ENCODE peak calls at places on chromosomes 1 and 21, in seven cellular contexts. S is EL; Y is naive thymus-derived CD8-positive, alpha-beta T cell; N is CD4-positive, alpha-beta memory T cell; E is GM12865; K is cardiac septum; G is NCI-H226. L is an unnamed sample.

GRCh38 chr21:36155603-36156338 is 853 bp upstream of the DOP1B start:
- DNase-seq in Y (no peak), N (peak), S (no peak), E (peak), K (no peak), G (no peak), L (peak)

GRCh38 chr1:24709748-24710416 is 35.4 kb upstream of the CLIC4 start:
- DNase-seq in Y (no peak), E (no peak), K (no peak), N (peak), G (no peak), S (no peak), L (no peak)

GRCh38 chr1:15997637-15998280 is 6.3 kb upstream of the SRARP start:
- DNase-seq in G (no peak), N (no peak), K (no peak), E (no peak), Y (no peak), S (no peak), L (peak)

GRCh38 chr1:20440785-20441200 is 45.2 kb downstream of the CAMK2N1 start:
- DNase-seq in K (peak), N (peak), G (peak), E (peak), S (peak), Y (no peak), L (peak)

GRCh38 chr1:181090653-181091126 is 2.2 kb downstream of the IER5 start:
- DNase-seq in N (peak), K (no peak), E (peak), Y (no peak), G (no peak), S (peak), L (peak)

GRCh38 chr1:235391879-235392278 is 24.7 kb downstream of the TBCE start:
- DNase-seq in N (no peak), E (no peak), K (no peak), Y (no peak), G (no peak), S (peak), L (peak)

GRCh38 chr1:91781916-91782622 is 103.9 kb downstream of the TGFBR3 start:
- DNase-seq in S (no peak), K (no peak), N (no peak), E (no peak), Y (no peak), G (no peak), L (no peak)

GRCh38 chr1:27992271-27992670 is 32.5 kb downstream of the XKR8 start:
- DNase-seq in S (no peak), Y (peak), E (peak), N (peak), K (peak), G (no peak), L (no peak)

GRCh38 chr1:37255111-37255795 is 219.1 kb upstream of the ZC3H12A start:
- DNase-seq in S (no peak), N (no peak), G (peak), Y (no peak), E (peak), K (no peak), L (no peak)

GRCh38 chr1:29532741-29533140 is 296.4 kb downstream of the PTPRU start:
- DNase-seq in K (no peak), G (no peak), E (no peak), Y (no peak), S (no peak), N (no peak), L (no peak)

GRCh38 chr1:204398197-204399125 is 13.2 kb downstream of the PPP1R15B start:
- DNase-seq in Y (peak), K (no peak), N (peak), E (peak), S (peak), G (peak), L (peak)

GRCh38 chr1:159829822-159830455 is 3.3 kb downstream of the SLAMF8 start:
- DNase-seq in G (peak), N (no peak), S (peak), Y (no peak), E (no peak), K (no peak), L (peak)

GRCh38 chr1:151058682-151059341 is 610 bp downstream of the CDC42SE1 start:
- DNase-seq in S (peak), E (no peak), Y (no peak), G (no peak), K (no peak), N (no peak), L (peak)

GRCh38 chr1:161229896-161230295 is 4.0 kb downstream of the TOMM40L start:
- DNase-seq in G (no peak), E (no peak), S (peak), Y (no peak), N (no peak), K (no peak), L (no peak)

GRCh38 chr1:54575161-54575560 is 27.1 kb downstream of the ACOT11 start:
- DNase-seq in Y (no peak), K (no peak), N (no peak), G (no peak), E (no peak), S (no peak), L (no peak)

GRCh38 chr1:167650266-167651160 is 20.5 kb downstream of the RCSD1 start:
- DNase-seq in K (peak), Y (no peak), S (no peak), E (peak), N (no peak), G (no peak), L (no peak)

GRCh38 chr1:153100241-153100640 is 5.9 kb upstream of the SPRR2E start:
- DNase-seq in Y (no peak), G (peak), S (peak), N (no peak), E (no peak), K (no peak), L (peak)

GRCh38 chr1:22789356-22789994 is 78.8 kb downstream of the EPHB2 start:
- DNase-seq in G (no peak), N (no peak), K (no peak), S (no peak), Y (no peak), E (no peak), L (peak)

GRCh38 chr1:164651378-164651951 is 92.5 kb downstream of the PBX1 start:
- DNase-seq in N (no peak), E (no peak), Y (no peak), S (peak), K (no peak), G (no peak), L (no peak)

GRCh38 chr1:87292684-87293493 is 35.8 kb upstream of the LMO4 start:
- DNase-seq in K (no peak), E (peak), N (peak), Y (peak), G (peak), S (peak), L (peak)

GRCh38 chr1:204338359-204338758 is 21.4 kb downstream of the PLEKHA6 start:
- DNase-seq in N (no peak), S (no peak), E (no peak), Y (no peak), G (no peak), K (no peak), L (no peak)

GRCh38 chr1:151991663-151992344 is 1.9 kb downstream of the S100A10 start:
- DNase-seq in S (no peak), E (no peak), K (no peak), N (no peak), Y (no peak), G (peak), L (no peak)

GRCh38 chr1:193569696-193570269 is 383.4 kb upstream of the B3GALT2 start:
- DNase-seq in N (peak), S (peak), Y (no peak), K (no peak), G (peak), E (peak), L (peak)

GRCh38 chr1:2590233-2591141 is 3.9 kb downstream of the PRXL2B start:
- DNase-seq in K (no peak), S (no peak), G (no peak), E (no peak), Y (no peak), N (no peak), L (no peak)

GRCh38 chr1:85597709-85598108 is 17.1 kb downstream of the CCN1 start:
- DNase-seq in S (no peak), N (no peak), G (no peak), Y (no peak), E (no peak), K (no peak), L (no peak)

GRCh38 chr1:230166366-230167132 is 99.5 kb downstream of the GALNT2 start:
- DNase-seq in N (no peak), S (no peak), G (no peak), K (no peak), Y (no peak), E (no peak), L (no peak)

GRCh38 chr1:53070621-53071020 is 8.6 kb downstream of the PODN start:
- DNase-seq in Y (no peak), K (peak), S (no peak), G (no peak), E (no peak), N (no peak), L (no peak)

GRCh38 chr1:183023146-183023600 is at the start of gene LAMC1:
- DNase-seq in Y (peak), K (peak), S (peak), E (peak), G (peak), N (no peak), L (peak)

GRCh38 chr21:43866659-43867331 is 1.8 kb downstream of the AGPAT3 start:
- DNase-seq in K (peak), S (peak), E (peak), Y (no peak), N (peak), G (no peak), L (no peak)

GRCh38 chr1:213094446-213094845 is 43.4 kb downstream of the RPS6KC1 start:
- DNase-seq in G (no peak), Y (no peak), K (no peak), N (no peak), S (no peak), E (no peak), L (no peak)

GRCh38 chr21:25513810-25514209 is 93.5 kb downstream of the MRPL39 start:
- DNase-seq in K (no peak), Y (no peak), N (no peak), S (no peak), E (no peak), G (no peak), L (no peak)

GRCh38 chr1:31013187-31013864 is 52.2 kb downstream of the PUM1 start:
- DNase-seq in K (no peak), G (no peak), N (no peak), S (peak), Y (no peak), E (peak), L (no peak)

GRCh38 chr1:89451011-89451410 is 73.6 kb upstream of the LRRC8B start:
- DNase-seq in N (no peak), Y (no peak), S (peak), E (peak), G (peak), K (no peak), L (no peak)

GRCh38 chr1:153770812-153771211 is 4.4 kb upstream of the SLC27A3 start:
- DNase-seq in N (no peak), Y (no peak), G (no peak), K (no peak), E (no peak), S (no peak), L (no peak)

GRCh38 chr1:53400761-53401379 is 58.3 kb upstream of the DMRTB1 start:
- DNase-seq in N (no peak), Y (no peak), G (no peak), K (peak), S (no peak), E (no peak), L (no peak)

GRCh38 chr1:241533375-241534115 is 1.4 kb downstream of the KMO start:
- DNase-seq in E (peak), K (no peak), S (peak), N (no peak), Y (no peak), G (no peak), L (peak)

GRCh38 chr1:95115708-95116137 is 1.4 kb upstream of the TLCD4 start:
- DNase-seq in N (no peak), Y (no peak), G (no peak), K (no peak), E (peak), S (no peak), L (peak)

GRCh38 chr21:45532826-45533730 is 9.2 kb downstream of the SLC19A1 start:
- DNase-seq in K (peak), N (peak), G (no peak), E (no peak), S (no peak), Y (no peak), L (no peak)

GRCh38 chr21:43925096-43925481 is 60.1 kb downstream of the AGPAT3 start:
- DNase-seq in G (no peak), S (no peak), Y (no peak), E (no peak), N (no peak), K (no peak), L (no peak)

GRCh38 chr1:173821680-173822079 is 2.8 kb upstream of the DARS2 start:
- DNase-seq in S (no peak), G (no peak), E (no peak), K (no peak), Y (no peak), N (no peak), L (no peak)

L was measured in trophoblast cell.